ENCODE peak calls at places on chromosome 9, in eight cellular contexts. S is right cardiac atrium, I is BJ, R is amniotic epithelial cell, M is AG08396, B is midbrain, Q is choroid plexus epithelial cell, U is SHP77 treated with DMSO at 0.1 percent for 48 hours. Z is an unnamed sample.

GRCh38 chr9:134327671-134328231 is 1.5 kb downstream of the RXRA start:
- DNase-seq in I (no peak), S (no peak), U (no peak), R (no peak), M (no peak), Q (peak; percentile 24), B (no peak), Z (no peak)

GRCh38 chr9:37034320-37034937 is 361 bp upstream of the PAX5 start:
- DNase-seq in R (no peak), I (no peak), S (peak; percentile 18), M (peak; percentile 41), B (no peak), Q (no peak), U (no peak), Z (no peak)

GRCh38 chr9:36847781-36848673 is 186.0 kb downstream of the PAX5 start:
- DNase-seq in I (no peak), B (no peak), U (no peak), M (no peak), S (no peak), Q (peak; percentile 8), R (no peak), Z (no peak)

GRCh38 chr9:76873056-76873792 is 32.7 kb downstream of the PRUNE2 start:
- DNase-seq in U (no peak), M (no peak), I (no peak), B (peak; percentile 75), Q (peak; percentile 26), S (peak; percentile 23), R (peak; percentile 29), Z (no peak)

GRCh38 chr9:111873901-111874300 is 22.7 kb upstream of the UGCG start:
- DNase-seq in R (no peak), Q (no peak), U (no peak), S (no peak), M (no peak), B (no peak), I (no peak), Z (no peak)

GRCh38 chr9:85178486-85178885 is 509.0 kb downstream of the NTRK2 start:
- DNase-seq in S (no peak), U (peak; percentile 52), R (no peak), I (no peak), Q (no peak), M (no peak), B (no peak), Z (no peak)

GRCh38 chr9:92151691-92152393 is 36.6 kb upstream of the SPTLC1 start:
- DNase-seq in S (no peak), R (peak; percentile 86), U (peak; percentile 44), B (no peak), Q (peak; percentile 74), I (no peak), M (no peak), Z (peak; percentile 59)

GRCh38 chr9:4604678-4605095 is 57.4 kb upstream of the PLPP6 start:
- DNase-seq in Q (peak; percentile 81), M (peak; percentile 58), S (peak; percentile 17), U (peak; percentile 4), I (peak; percentile 13), B (peak; percentile 61), R (peak; percentile 57), Z (no peak)

GRCh38 chr9:91659529-91660294 is 236.1 kb upstream of the NFIL3 start:
- DNase-seq in M (peak; percentile 52), R (peak; percentile 21), S (no peak), B (no peak), U (peak; percentile 16), I (no peak), Q (peak; percentile 70), Z (no peak)

GRCh38 chr9:14271078-14271673 is 42.8 kb downstream of the NFIB start:
- DNase-seq in R (peak; percentile 91), Q (peak; percentile 94), U (peak; percentile 56), S (peak; percentile 68), B (peak; percentile 46), M (no peak), I (no peak), Z (no peak)

GRCh38 chr9:107243757-107244156 is 39.3 kb upstream of the RAD23B start:
- DNase-seq in Q (peak; percentile 65), R (peak; percentile 78), M (peak; percentile 12), U (peak; percentile 42), B (no peak), S (no peak), I (no peak), Z (peak; percentile 63)

GRCh38 chr9:106697799-106698591 is 165.0 kb upstream of the ZNF462 start:
- DNase-seq in I (peak; percentile 28), S (peak; percentile 83), U (peak; percentile 50), R (peak; percentile 92), B (peak; percentile 35), Q (peak; percentile 71), M (peak; percentile 25), Z (peak; percentile 52)

GRCh38 chr9:89802809-89803355 is 198.1 kb downstream of the GADD45G start:
- DNase-seq in M (no peak), U (no peak), B (no peak), I (no peak), S (peak; percentile 80), Q (peak; percentile 40), R (no peak), Z (no peak)

GRCh38 chr9:30078195-30078594 is 2306.2 kb upstream of the ACO1 start:
- DNase-seq in S (no peak), R (no peak), B (no peak), Q (no peak), U (no peak), M (no peak), I (no peak), Z (no peak)

GRCh38 chr9:71681708-71682268 is 86.5 kb downstream of the CEMIP2 start:
- DNase-seq in U (no peak), R (peak; percentile 97), S (no peak), M (no peak), B (no peak), Q (peak; percentile 82), I (no peak), Z (peak; percentile 52)

GRCh38 chr9:132068604-132069003 is 11.1 kb downstream of the MED27 start:
- DNase-seq in R (no peak), Q (no peak), M (no peak), S (no peak), U (no peak), I (no peak), B (peak; percentile 75), Z (no peak)

GRCh38 chr9:1273859-1274258 is 223.7 kb downstream of the DMRT2 start:
- DNase-seq in B (no peak), S (no peak), R (no peak), M (no peak), I (no peak), U (no peak), Q (no peak), Z (no peak)

GRCh38 chr9:94212091-94212490 is 47.0 kb upstream of the ZNF169 start:
- DNase-seq in M (no peak), I (no peak), R (peak; percentile 96), U (no peak), S (no peak), B (no peak), Q (peak; percentile 77), Z (no peak)

GRCh38 chr9:88747768-88748167 is 212.8 kb downstream of the NXNL2 start:
- DNase-seq in U (no peak), M (peak; percentile 71), S (peak; percentile 46), R (peak; percentile 95), Q (peak; percentile 95), I (peak; percentile 84), B (no peak), Z (peak; percentile 66)

GRCh38 chr9:135607401-135608293 is 31.7 kb downstream of the GLT6D1 start:
- DNase-seq in U (no peak), M (peak; percentile 3), Q (no peak), I (no peak), B (no peak), S (no peak), R (no peak), Z (no peak)

GRCh38 chr9:78856144-78856543 is 559.2 kb downstream of the PSAT1 start:
- DNase-seq in R (no peak), S (no peak), U (no peak), B (no peak), I (no peak), Q (no peak), M (no peak), Z (no peak)

GRCh38 chr9:88388203-88388885 is at the start of gene SPIN1:
- DNase-seq in B (peak; percentile 68), S (peak; percentile 87), I (no peak), Q (peak; percentile 74), R (peak; percentile 44), M (peak; percentile 99), U (peak; percentile 14), Z (no peak)

GRCh38 chr9:86202338-86202882 is 57.0 kb downstream of the C9orf153 start:
- DNase-seq in B (peak; percentile 23), M (peak; percentile 72), R (peak; percentile 59), I (no peak), S (no peak), U (no peak), Q (peak; percentile 77), Z (peak; percentile 17)

GRCh38 chr9:134058716-134059115 is 9.1 kb downstream of the BRD3 start:
- DNase-seq in Q (no peak), R (no peak), U (no peak), S (no peak), B (no peak), M (peak; percentile 54), I (no peak), Z (no peak)